ENCODE peak calls at places on chromosomes 13 and 19, in nine cellular contexts. O, B, D, W, U, T, S, N and X are unnamed samples.
A peak's percentile ranks its signal among the peaks of the same experiment; 100 is the strongest.

GRCh38 chr19:17866312-17867012 is 5.3 kb upstream of the SLC5A5 start:
- DNase-seq in T (no peak), S (no peak), O (no peak), N (no peak), U (no peak), W (no peak), B (no peak), D (no peak), X (no peak)

GRCh38 chr13:75587679-75588078 is 38.1 kb downstream of the UCHL3 start:
- DNase-seq in U (no peak), B (no peak), O (no peak), D (no peak), S (no peak), W (no peak), T (no peak), N (no peak), X (peak; percentile 45)

GRCh38 chr13:97749174-97749573 is 204.3 kb upstream of the IPO5 start:
- DNase-seq in D (no peak), O (no peak), W (no peak), U (no peak), B (no peak), N (peak; percentile 2), S (no peak), T (no peak), X (no peak)

GRCh38 chr19:45667620-45668341 is at the start of gene GIPR:
- DNase-seq in T (no peak), N (peak; percentile 10), S (no peak), W (peak; percentile 63), O (peak; percentile 87), U (no peak), D (no peak), B (peak; percentile 60), X (no peak)

GRCh38 chr19:38183227-38183914 is 40.7 kb downstream of the DPF1 start:
- DNase-seq in S (peak; percentile 23), N (no peak), T (no peak), U (no peak), D (no peak), O (no peak), W (no peak), B (no peak), X (peak; percentile 39)

GRCh38 chr13:21673592-21674270 is 2.9 kb downstream of the FGF9 start:
- DNase-seq in U (no peak), W (no peak), T (peak; percentile 55), S (peak; percentile 31), B (peak; percentile 16), N (no peak), O (peak; percentile 77), D (peak; percentile 52), X (no peak)

GRCh38 chr13:87524775-87525174 is 146.4 kb upstream of the SLITRK5 start:
- DNase-seq in T (no peak), S (no peak), W (no peak), N (peak; percentile 6), D (no peak), B (no peak), O (no peak), U (no peak), X (no peak)

GRCh38 chr19:40411958-40412499 is 1.1 kb downstream of the PRX start:
- DNase-seq in N (no peak), S (no peak), D (no peak), B (no peak), W (no peak), O (no peak), T (no peak), U (no peak), X (no peak)

GRCh38 chr13:43786766-43787517 is at the start of gene ENOX1:
- DNase-seq in B (no peak), U (no peak), N (peak; percentile 51), S (peak; percentile 84), D (peak; percentile 44), W (no peak), O (peak; percentile 58), T (peak; percentile 44), X (no peak)

DNA sequence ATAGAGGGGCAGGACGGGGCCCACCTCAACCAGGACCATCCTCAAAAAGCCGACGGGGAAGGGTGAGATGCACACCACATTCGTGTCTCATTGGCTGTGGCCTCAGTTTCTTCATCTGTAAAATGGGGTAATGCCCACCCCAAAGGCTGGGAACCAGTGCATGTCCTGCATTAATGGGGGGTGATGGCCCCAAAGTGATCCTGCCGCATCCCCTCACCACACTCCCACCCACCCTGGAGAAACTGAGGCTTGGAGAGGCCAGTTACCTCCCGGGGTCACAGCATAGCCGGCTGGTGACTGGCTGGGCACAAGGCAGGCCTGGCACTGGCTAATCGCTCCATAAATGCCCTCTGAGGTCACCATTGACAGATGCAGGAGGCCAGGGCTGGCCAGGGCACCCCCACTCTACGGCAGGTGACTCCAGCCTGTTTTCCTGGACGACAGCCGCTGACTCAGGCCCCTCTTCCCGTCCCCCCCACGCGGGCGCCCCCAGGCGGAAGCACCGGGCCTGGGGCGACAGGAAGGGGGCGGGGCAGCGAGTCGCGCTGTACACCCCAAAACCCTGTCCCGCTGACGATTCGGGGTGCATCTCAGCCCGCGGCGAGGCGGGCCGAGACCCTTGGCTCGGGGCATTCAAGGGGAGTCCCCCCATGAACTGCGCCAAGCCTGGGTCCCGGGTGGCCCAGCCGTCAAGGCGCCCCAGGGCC is 483 bp upstream of the MIDN start:
- DNase-seq in D (peak; percentile 71), N (peak; percentile 56), W (peak; percentile 79), U (peak; percentile 75), O (peak; percentile 87), S (peak; percentile 62), T (no peak), B (peak; percentile 79), X (no peak)
- H3K4me1 ChIP-seq in D (peaks cover 58% of the 10 kb centered on the region), N (peaks cover 32% of the 10 kb centered on the region), W (peaks cover 21% of the 10 kb centered on the region), U (peaks cover 31% of the 10 kb centered on the region), O (peaks cover 63% of the 10 kb centered on the region), S (peaks cover 21% of the 10 kb centered on the region), T (peaks cover 19% of the 10 kb centered on the region), B (peaks cover 32% of the 10 kb centered on the region), X (peaks cover 5% of the 10 kb centered on the region)

GRCh38 chr19:7224205-7224833 is 69.9 kb downstream of the INSR start:
- DNase-seq in N (peak; percentile 23), U (no peak), S (peak; percentile 53), D (peak; percentile 8), O (peak; percentile 50), W (peak; percentile 50), T (no peak), B (no peak), X (no peak)
- H3K4me3 ChIP-seq in N (no peak overlapping the region), U (peak overlapping the region; percentile 20), S (no peak overlapping the region), D (no peak overlapping the region), O (no peak overlapping the region), W (no peak overlapping the region), T (no peak overlapping the region), B (no peak overlapping the region), X (no peak overlapping the region)

GRCh38 chr19:50174100-50174793 is 11.2 kb upstream of the IZUMO2 start:
- DNase-seq in B (no peak), S (no peak), W (no peak), D (no peak), N (no peak), O (no peak), T (no peak), U (no peak), X (no peak)
- H3K9me3 ChIP-seq in B (no peaks in the 10 kb centered on the region), S (no peaks in the 10 kb centered on the region), W (no peaks in the 10 kb centered on the region), D (no peaks in the 10 kb centered on the region), N (peaks cover 8% of the 10 kb centered on the region), O (no peaks in the 10 kb centered on the region), T (no peaks in the 10 kb centered on the region), U (no peaks in the 10 kb centered on the region), X (peaks cover 6% of the 10 kb centered on the region)

GRCh38 chr19:13038306-13039210 is 43.3 kb downstream of the NFIX start:
- DNase-seq in D (no peak), S (no peak), U (no peak), O (no peak), B (no peak), W (no peak), T (no peak), N (no peak), X (no peak)
- H3K4me1 ChIP-seq in D (peaks cover 97% of the 10 kb centered on the region), S (peaks cover 41% of the 10 kb centered on the region), U (peaks cover 43% of the 10 kb centered on the region), O (peaks cover 36% of the 10 kb centered on the region), B (peaks cover 9% of the 10 kb centered on the region), W (peaks cover 50% of the 10 kb centered on the region), T (peaks cover 12% of the 10 kb centered on the region), N (peaks cover 47% of the 10 kb centered on the region), X (no peaks in the 10 kb centered on the region)

GRCh38 chr13:109773786-109774185 is 12.6 kb downstream of the IRS2 start:
- DNase-seq in T (no peak), W (no peak), B (no peak), D (no peak), O (no peak), N (no peak), U (no peak), S (no peak), X (no peak)

GRCh38 chr13:109778102-109778542 is 8.3 kb downstream of the IRS2 start:
- DNase-seq in T (peak; percentile 54), W (no peak), O (no peak), S (no peak), B (no peak), N (peak; percentile 71), D (no peak), U (no peak), X (no peak)

GRCh38 chr13:109773276-109773675 is 13.1 kb downstream of the IRS2 start:
- DNase-seq in N (no peak), O (no peak), B (no peak), W (no peak), S (no peak), T (no peak), U (no peak), D (no peak), X (no peak)

GRCh38 chr13:109779074-109779473 is 7.3 kb downstream of the IRS2 start:
- DNase-seq in D (no peak), S (no peak), O (no peak), W (no peak), B (peak; percentile 14), U (no peak), T (no peak), N (no peak), X (no peak)

GRCh38 chr13:109776575-109776974 is 9.8 kb downstream of the IRS2 start:
- DNase-seq in S (no peak), N (no peak), W (no peak), U (no peak), D (no peak), B (no peak), T (no peak), O (no peak), X (no peak)
- H3K4me3 ChIP-seq in S (no peak overlapping the region), N (no peak overlapping the region), W (no peak overlapping the region), U (peak overlapping the region; percentile 85), D (no peak overlapping the region), B (no peak overlapping the region), T (no peak overlapping the region), O (no peak overlapping the region), X (no peak overlapping the region)

GRCh38 chr19:11678504-11678903 is 60.2 kb downstream of the ZNF823 start:
- DNase-seq in B (no peak), N (no peak), O (no peak), S (no peak), D (no peak), U (no peak), T (no peak), W (no peak), X (no peak)

GRCh38 chr19:11680689-11681302 is 58.0 kb downstream of the ZNF823 start:
- DNase-seq in W (no peak), U (no peak), N (no peak), S (no peak), D (no peak), B (no peak), T (no peak), O (no peak), X (no peak)

GRCh38 chr19:11673608-11674041 is 65.1 kb downstream of the ZNF823 start:
- DNase-seq in B (no peak), U (no peak), T (no peak), W (peak; percentile 69), S (peak; percentile 73), N (peak; percentile 30), D (peak; percentile 82), O (peak; percentile 78), X (peak; percentile 63)

GRCh38 chr19:11674067-11674492 is 64.7 kb downstream of the ZNF823 start:
- DNase-seq in W (no peak), S (no peak), B (no peak), N (no peak), D (no peak), O (no peak), U (no peak), T (no peak), X (no peak)

GRCh38 chr19:11675569-11675968 is 63.2 kb downstream of the ZNF823 start:
- DNase-seq in U (no peak), N (no peak), T (no peak), W (no peak), O (no peak), D (no peak), B (no peak), S (no peak), X (no peak)
- H3K9me3 ChIP-seq in U (peaks cover 8% of the 10 kb centered on the region), N (peaks cover 7% of the 10 kb centered on the region), T (no peaks in the 10 kb centered on the region), W (no peaks in the 10 kb centered on the region), O (peaks cover 20% of the 10 kb centered on the region), D (no peaks in the 10 kb centered on the region), B (peaks cover 4% of the 10 kb centered on the region), S (no peaks in the 10 kb centered on the region), X (no peaks in the 10 kb centered on the region)